ENCODE peak calls at places on chromosome 4, in ten cellular contexts. One of them, this sample, is unnamed.

GRCh38 chr4:150305995-150306394 is 227.8 kb downstream of the DCLK2 start:
- DNase-seq in NB4: no peak
- DNase-seq in K562: no peak
- DNase-seq in fibroblast of pulmonary artery: peak; percentile 79
- DNase-seq in Calu3: no peak
- DNase-seq in heart left ventricle: no peak
- DNase-seq in Peyer's patch: no peak
- DNase-seq in fibroblast of lung: peak; percentile 81
- DNase-seq in fibroblast of mammary gland: peak; percentile 59
- DNase-seq in endodermal cell: no peak
- DNase-seq in this sample: no peak

GRCh38 chr4:7381221-7381889 is 53.4 kb downstream of the PSAPL1 start:
- DNase-seq in NB4: no peak
- DNase-seq in K562: no peak
- DNase-seq in fibroblast of pulmonary artery: no peak
- DNase-seq in Calu3: no peak
- DNase-seq in heart left ventricle: peak; percentile 70
- DNase-seq in Peyer's patch: peak; percentile 24
- DNase-seq in fibroblast of lung: peak; percentile 10
- DNase-seq in fibroblast of mammary gland: peak; percentile 11
- DNase-seq in endodermal cell: peak; percentile 44
- DNase-seq in this sample: peak; percentile 23

GRCh38 chr4:167020410-167020809 is 213.9 kb downstream of the SPOCK3 start:
- DNase-seq in NB4: peak; percentile 20
- DNase-seq in K562: no peak
- DNase-seq in fibroblast of pulmonary artery: peak; percentile 23
- DNase-seq in Calu3: peak; percentile 10
- DNase-seq in heart left ventricle: no peak
- DNase-seq in Peyer's patch: no peak
- DNase-seq in fibroblast of lung: peak; percentile 2
- DNase-seq in fibroblast of mammary gland: no peak
- DNase-seq in endodermal cell: peak; percentile 71
- DNase-seq in this sample: no peak

GRCh38 chr4:29151584-29151983 is 1568.6 kb upstream of the PCDH7 start:
- DNase-seq in NB4: no peak
- DNase-seq in K562: no peak
- DNase-seq in fibroblast of pulmonary artery: peak; percentile 17
- DNase-seq in Calu3: no peak
- DNase-seq in heart left ventricle: no peak
- DNase-seq in Peyer's patch: no peak
- DNase-seq in fibroblast of lung: no peak
- DNase-seq in fibroblast of mammary gland: peak; percentile 7
- DNase-seq in endodermal cell: no peak
- DNase-seq in this sample: no peak

GRCh38 chr4:62871057-62871456 is 1538.2 kb downstream of the TECRL start:
- DNase-seq in NB4: no peak
- DNase-seq in K562: no peak
- DNase-seq in fibroblast of pulmonary artery: no peak
- DNase-seq in Calu3: no peak
- DNase-seq in heart left ventricle: no peak
- DNase-seq in Peyer's patch: no peak
- DNase-seq in fibroblast of lung: peak; percentile 17
- DNase-seq in fibroblast of mammary gland: no peak
- DNase-seq in endodermal cell: no peak
- DNase-seq in this sample: no peak

GRCh38 chr4:150369434-150370141 is 212.4 kb upstream of the MAB21L2 start:
- DNase-seq in NB4: no peak
- DNase-seq in K562: no peak
- DNase-seq in fibroblast of pulmonary artery: no peak
- DNase-seq in Calu3: no peak
- DNase-seq in heart left ventricle: no peak
- DNase-seq in Peyer's patch: no peak
- DNase-seq in fibroblast of lung: no peak
- DNase-seq in fibroblast of mammary gland: no peak
- DNase-seq in endodermal cell: no peak
- DNase-seq in this sample: no peak

GRCh38 chr4:182881928-182882327 is 35.3 kb downstream of the DCTD start:
- DNase-seq in NB4: no peak
- DNase-seq in K562: no peak
- DNase-seq in fibroblast of pulmonary artery: no peak
- DNase-seq in Calu3: no peak
- DNase-seq in heart left ventricle: peak; percentile 57
- DNase-seq in Peyer's patch: no peak
- DNase-seq in fibroblast of lung: peak; percentile 21
- DNase-seq in fibroblast of mammary gland: no peak
- DNase-seq in endodermal cell: no peak
- DNase-seq in this sample: no peak

GRCh38 chr4:14410469-14410868 is 591.8 kb upstream of the CPEB2 start:
- DNase-seq in NB4: no peak
- DNase-seq in K562: no peak
- DNase-seq in fibroblast of pulmonary artery: no peak
- DNase-seq in Calu3: no peak
- DNase-seq in heart left ventricle: no peak
- DNase-seq in Peyer's patch: no peak
- DNase-seq in fibroblast of lung: no peak
- DNase-seq in fibroblast of mammary gland: no peak
- DNase-seq in endodermal cell: no peak
- DNase-seq in this sample: no peak

GRCh38 chr4:107519057-107519456 is 201.0 kb downstream of the PAPSS1 start:
- DNase-seq in NB4: peak; percentile 8
- DNase-seq in K562: no peak
- DNase-seq in fibroblast of pulmonary artery: peak; percentile 53
- DNase-seq in Calu3: peak; percentile 27
- DNase-seq in heart left ventricle: no peak
- DNase-seq in Peyer's patch: no peak
- DNase-seq in fibroblast of lung: peak; percentile 24
- DNase-seq in fibroblast of mammary gland: peak; percentile 41
- DNase-seq in endodermal cell: peak; percentile 68
- DNase-seq in this sample: no peak

GRCh38 chr4:187478292-187479205 is 517.0 kb upstream of the ZFP42 start:
- DNase-seq in NB4: no peak
- DNase-seq in K562: no peak
- DNase-seq in fibroblast of pulmonary artery: peak; percentile 48
- DNase-seq in Calu3: no peak
- DNase-seq in heart left ventricle: no peak
- DNase-seq in Peyer's patch: no peak
- DNase-seq in fibroblast of lung: peak; percentile 86
- DNase-seq in fibroblast of mammary gland: peak; percentile 1
- DNase-seq in endodermal cell: no peak
- DNase-seq in this sample: no peak

DNA sequence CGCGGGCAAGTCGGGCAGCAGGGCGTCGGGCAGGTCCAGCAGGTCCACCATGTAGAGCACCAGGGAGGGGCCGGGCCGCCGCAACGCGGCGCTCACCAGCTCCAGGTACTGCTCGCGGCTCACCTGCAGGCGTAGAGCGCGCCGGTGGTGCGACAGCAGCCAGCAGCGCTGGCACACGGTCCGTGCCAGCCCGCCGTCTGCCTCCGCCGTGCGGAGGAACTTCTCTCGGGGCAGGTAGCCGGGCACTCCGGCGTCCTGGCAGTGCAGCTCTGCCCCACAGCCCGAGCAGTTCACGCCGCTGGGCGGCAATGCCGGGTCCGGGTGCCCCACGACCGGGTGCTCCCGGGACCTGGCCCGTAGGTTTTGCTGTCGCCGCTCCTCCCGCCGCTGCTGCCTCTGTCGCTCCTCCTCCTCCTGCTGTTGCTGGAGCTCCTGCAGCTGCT is 507 bp downstream of the NOA1 start:
- DNase-seq in NB4: no peak
- DNase-seq in K562: peak; percentile 54
- DNase-seq in fibroblast of pulmonary artery: no peak
- DNase-seq in Calu3: peak; percentile 70
- DNase-seq in heart left ventricle: no peak
- DNase-seq in Peyer's patch: peak; percentile 77
- DNase-seq in fibroblast of lung: no peak
- DNase-seq in fibroblast of mammary gland: no peak
- DNase-seq in endodermal cell: peak; percentile 87
- DNase-seq in this sample: no peak
- TF ChIP-seq CTCF in NB4: no peak
- TF ChIP-seq CTCF in K562: no peak
- TF ChIP-seq CTCF in fibroblast of pulmonary artery: no peak
- TF ChIP-seq CTCF in Calu3: no peak
- TF ChIP-seq CTCF in heart left ventricle: peak; percentile 13
- TF ChIP-seq CTCF in Peyer's patch: no peak
- TF ChIP-seq CTCF in fibroblast of lung: no peak
- TF ChIP-seq CTCF in fibroblast of mammary gland: no peak
- TF ChIP-seq CTCF in endodermal cell: peak; percentile 49
- TF ChIP-seq CTCF in this sample: no peak

DNA sequence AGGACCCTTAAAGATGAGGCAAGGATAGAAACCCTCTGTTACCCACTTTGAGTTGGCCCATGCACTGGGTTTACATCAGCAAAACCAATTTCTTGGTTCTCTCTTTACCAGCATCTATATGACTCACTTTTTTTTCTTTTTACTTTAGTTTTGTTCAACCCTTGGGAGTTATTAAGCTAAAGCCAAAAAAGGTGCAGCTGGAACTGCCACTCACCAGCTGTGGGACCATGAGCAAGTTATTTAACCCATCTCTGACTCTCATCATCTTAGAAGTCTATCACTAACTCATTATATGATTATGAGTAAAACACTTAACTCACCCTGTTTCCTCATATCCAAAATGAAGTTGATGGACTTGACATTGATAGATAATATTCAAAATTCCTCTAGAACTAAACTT is 53.4 kb downstream of the GABRB1 start:
- DNase-seq in NB4: no peak
- DNase-seq in K562: no peak
- DNase-seq in fibroblast of pulmonary artery: no peak
- DNase-seq in Calu3: no peak
- DNase-seq in heart left ventricle: no peak
- DNase-seq in Peyer's patch: no peak
- DNase-seq in fibroblast of lung: no peak
- DNase-seq in fibroblast of mammary gland: no peak
- DNase-seq in endodermal cell: no peak
- DNase-seq in this sample: no peak
- TF ChIP-seq CTCF in NB4: no peak
- TF ChIP-seq CTCF in K562: no peak
- TF ChIP-seq CTCF in fibroblast of pulmonary artery: no peak
- TF ChIP-seq CTCF in Calu3: no peak
- TF ChIP-seq CTCF in heart left ventricle: no peak
- TF ChIP-seq CTCF in Peyer's patch: no peak
- TF ChIP-seq CTCF in fibroblast of lung: no peak
- TF ChIP-seq CTCF in fibroblast of mammary gland: no peak
- TF ChIP-seq CTCF in endodermal cell: no peak
- TF ChIP-seq CTCF in this sample: no peak

GRCh38 chr4:87006531-87007344 is 71.9 kb downstream of the AFF1 start:
- DNase-seq in NB4: peak; percentile 95
- DNase-seq in K562: peak; percentile 85
- DNase-seq in fibroblast of pulmonary artery: peak; percentile 95
- DNase-seq in Calu3: peak; percentile 86
- DNase-seq in heart left ventricle: peak; percentile 97
- DNase-seq in Peyer's patch: peak; percentile 96
- DNase-seq in fibroblast of lung: peak; percentile 93
- DNase-seq in fibroblast of mammary gland: peak; percentile 87
- DNase-seq in endodermal cell: peak; percentile 97
- DNase-seq in this sample: peak; percentile 91
- TF ChIP-seq CTCF in NB4: no peak
- TF ChIP-seq CTCF in K562: peak; percentile 43
- TF ChIP-seq CTCF in fibroblast of pulmonary artery: peak; percentile 35
- TF ChIP-seq CTCF in Calu3: no peak
- TF ChIP-seq CTCF in heart left ventricle: peak; percentile 31
- TF ChIP-seq CTCF in Peyer's patch: peak; percentile 52
- TF ChIP-seq CTCF in fibroblast of lung: peak; percentile 31
- TF ChIP-seq CTCF in fibroblast of mammary gland: peak; percentile 22
- TF ChIP-seq CTCF in endodermal cell: peak; percentile 42
- TF ChIP-seq CTCF in this sample: peak; percentile 34

DNA sequence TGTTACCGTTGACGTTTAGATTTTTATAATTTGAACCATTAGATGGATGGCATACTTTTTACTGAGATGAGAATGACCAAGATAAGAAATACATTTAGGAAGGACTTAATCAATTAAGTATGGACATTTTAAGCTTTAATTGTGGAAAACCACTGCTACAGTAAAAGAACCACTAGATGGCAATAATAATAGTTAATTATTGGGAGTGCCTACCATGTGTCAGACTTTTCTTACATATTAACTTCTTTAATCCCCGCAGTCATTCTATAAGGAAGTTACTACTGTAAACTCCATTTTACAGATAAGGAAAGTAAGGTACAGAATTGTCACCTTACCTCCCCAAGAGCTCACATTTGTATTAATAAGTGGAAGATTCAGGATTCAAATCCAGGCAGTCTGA is 48.5 kb upstream of the MYOZ2 start:
- DNase-seq in NB4: no peak
- DNase-seq in K562: no peak
- DNase-seq in fibroblast of pulmonary artery: peak; percentile 45
- DNase-seq in Calu3: no peak
- DNase-seq in heart left ventricle: no peak
- DNase-seq in Peyer's patch: no peak
- DNase-seq in fibroblast of lung: no peak
- DNase-seq in fibroblast of mammary gland: peak; percentile 53
- DNase-seq in endodermal cell: no peak
- DNase-seq in this sample: no peak
- TF ChIP-seq CTCF in NB4: no peak
- TF ChIP-seq CTCF in K562: no peak
- TF ChIP-seq CTCF in fibroblast of pulmonary artery: peak; percentile 45
- TF ChIP-seq CTCF in Calu3: no peak
- TF ChIP-seq CTCF in heart left ventricle: peak; percentile 30
- TF ChIP-seq CTCF in Peyer's patch: peak; percentile 55
- TF ChIP-seq CTCF in fibroblast of lung: no peak
- TF ChIP-seq CTCF in fibroblast of mammary gland: peak; percentile 51
- TF ChIP-seq CTCF in endodermal cell: no peak
- TF ChIP-seq CTCF in this sample: no peak

This sample was measured in CD14-positive monocyte.